ENCODE peak calls at places on chromosomes 5 and 9, in seven cellular contexts. N is colonic mucosa; U is K562; D is stomach; Q is CD8-positive, alpha-beta T cell; L is DND-41; Z is WERI-Rb-1. G is an unnamed sample.

GRCh38 chr9:99929652-99930051 is 23.2 kb downstream of the STX17 start:
- DNase-seq in N (no peak), U (no peak), D (no peak), Q (no peak), L (no peak), Z (no peak), G (no peak)

GRCh38 chr5:15387931-15388330 is 112.0 kb upstream of the FBXL7 start:
- DNase-seq in N (no peak), U (no peak), D (no peak), Q (no peak), L (no peak), Z (no peak), G (no peak)

GRCh38 chr5:72245517-72246238 is 74.4 kb downstream of the MRPS27 start:
- DNase-seq in N (no peak), U (no peak), D (no peak), Q (no peak), L (no peak), Z (peak; percentile 72), G (no peak)

GRCh38 chr5:28286566-28286965 is 1248.2 kb upstream of the CDH9 start:
- DNase-seq in N (no peak), U (no peak), D (no peak), Q (no peak), L (no peak), Z (no peak), G (no peak)

GRCh38 chr5:95113489-95113888 is 171.4 kb downstream of the MCTP1 start:
- DNase-seq in N (no peak), U (no peak), D (no peak), Q (no peak), L (no peak), Z (no peak), G (no peak)

GRCh38 chr5:44189255-44189654 is 200.0 kb downstream of the FGF10 start:
- DNase-seq in N (no peak), U (no peak), D (no peak), Q (no peak), L (no peak), Z (no peak), G (no peak)

GRCh38 chr9:125547383-125547782 is 159.6 kb downstream of the MAPKAP1 start:
- DNase-seq in N (no peak), U (no peak), D (no peak), Q (no peak), L (no peak), Z (no peak), G (no peak)

GRCh38 chr9:91833096-91833877 is 116.7 kb downstream of the ROR2 start:
- DNase-seq in N (no peak), U (no peak), D (no peak), Q (no peak), L (no peak), Z (no peak), G (no peak)

GRCh38 chr5:127697894-127698600 is 5.1 kb upstream of the CCDC192 start:
- DNase-seq in N (no peak), U (no peak), D (peak; percentile 54), Q (no peak), L (no peak), Z (no peak), G (no peak)

GRCh38 chr9:70587143-70587710 is 172.8 kb upstream of the KLF9 start:
- DNase-seq in N (no peak), U (no peak), D (no peak), Q (no peak), L (no peak), Z (no peak), G (no peak)

GRCh38 chr9:101957705-101958104 is 219.3 kb upstream of the GRIN3A start:
- DNase-seq in N (no peak), U (no peak), D (no peak), Q (no peak), L (no peak), Z (no peak), G (no peak)

GRCh38 chr9:78032599-78033457 is 1.2 kb upstream of the GNAQ start:
- DNase-seq in N (peak; percentile 53), U (no peak), D (no peak), Q (no peak), L (no peak), Z (no peak), G (peak; percentile 51)

GRCh38 chr5:172133359-172134029 is 54.5 kb downstream of the STK10 start:
- DNase-seq in N (no peak), U (no peak), D (no peak), Q (peak; percentile 32), L (no peak), Z (no peak), G (no peak)

GRCh38 chr5:34914671-34915138 is 599 bp downstream of the RAD1 start:
- DNase-seq in N (peak; percentile 53), U (peak; percentile 55), D (peak; percentile 36), Q (no peak), L (peak; percentile 22), Z (no peak), G (no peak)

GRCh38 chr5:169745441-169746146 is 108.5 kb downstream of the DOCK2 start:
- DNase-seq in N (no peak), U (peak; percentile 49), D (no peak), Q (no peak), L (no peak), Z (no peak), G (no peak)

GRCh38 chr9:99828417-99829176 is 6.9 kb downstream of the NR4A3 start:
- DNase-seq in N (no peak), U (no peak), D (no peak), Q (no peak), L (no peak), Z (no peak), G (no peak)

GRCh38 chr5:144598451-144599068 is 427.9 kb downstream of the KCTD16 start:
- DNase-seq in N (no peak), U (no peak), D (peak; percentile 44), Q (no peak), L (no peak), Z (no peak), G (no peak)

DNA sequence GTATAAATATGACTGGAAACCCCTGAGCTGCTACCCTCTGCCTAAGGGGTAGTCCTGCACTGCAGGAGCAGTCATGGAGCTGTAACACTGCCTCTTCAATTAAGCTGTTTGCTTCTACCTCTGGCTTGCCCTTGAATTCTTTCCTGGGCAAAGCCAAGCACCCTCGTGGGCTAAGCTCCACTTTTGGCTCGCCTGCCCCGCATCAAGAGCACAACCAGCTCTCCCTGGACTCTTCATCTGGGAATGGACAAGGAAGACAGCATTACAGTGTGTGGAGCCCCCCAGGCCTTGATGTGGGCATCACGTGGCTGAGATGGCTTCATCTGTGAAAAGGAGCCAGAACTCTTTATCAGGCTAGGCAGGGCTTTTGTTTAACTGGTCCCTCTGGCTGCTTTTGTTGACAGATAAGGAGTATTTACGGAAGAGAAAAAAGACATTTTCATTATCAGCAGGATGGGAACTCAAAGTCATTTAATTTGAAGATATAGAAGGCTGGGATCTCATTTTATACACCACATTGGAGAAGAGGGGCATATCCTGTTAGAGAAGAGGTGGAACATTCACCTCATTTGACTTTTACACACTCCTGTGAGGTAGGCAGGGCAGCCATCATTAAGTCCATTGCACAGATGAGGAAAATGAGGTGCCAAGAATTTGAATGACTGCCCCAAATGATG is 137.8 kb downstream of the SEMA6A start:
- DNase-seq in N (no peak), U (peak; percentile 15), D (no peak), Q (no peak), L (no peak), Z (no peak), G (no peak)
- H3K27me3 ChIP-seq in N (no peaks in the 10 kb centered on the region), U (no peaks in the 10 kb centered on the region), D (no peaks in the 10 kb centered on the region), Q (no peaks in the 10 kb centered on the region), L (no peaks in the 10 kb centered on the region), Z (no peaks in the 10 kb centered on the region), G (no peaks in the 10 kb centered on the region)

DNA sequence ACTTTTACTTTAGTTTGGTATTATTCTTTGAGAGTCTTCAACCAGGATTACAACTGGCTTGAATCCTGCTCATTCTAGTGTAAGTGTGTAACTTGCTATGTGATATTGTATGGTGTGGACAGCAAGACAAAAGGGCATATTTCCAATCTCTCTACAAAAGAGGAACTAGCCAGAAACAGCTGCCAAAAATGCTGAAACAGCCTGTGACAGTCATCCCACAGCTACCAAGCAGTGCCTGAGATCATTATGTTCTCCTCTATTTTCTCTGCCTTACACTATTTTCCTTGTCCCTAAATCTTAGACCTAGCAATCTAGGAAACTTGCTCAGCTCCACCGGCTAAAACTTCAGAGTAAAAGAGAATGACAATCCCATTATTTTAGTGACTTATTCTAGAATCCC is 42.8 kb downstream of the WDR41 start:
- DNase-seq in N (no peak), U (peak; percentile 12), D (no peak), Q (no peak), L (no peak), Z (no peak), G (no peak)
- H3K9me3 ChIP-seq in N (no peaks in the 10 kb centered on the region), U (no peaks in the 10 kb centered on the region), D (no peaks in the 10 kb centered on the region), Q (no peaks in the 10 kb centered on the region), L (no peaks in the 10 kb centered on the region), Z (no peaks in the 10 kb centered on the region), G (no peaks in the 10 kb centered on the region)

DNA sequence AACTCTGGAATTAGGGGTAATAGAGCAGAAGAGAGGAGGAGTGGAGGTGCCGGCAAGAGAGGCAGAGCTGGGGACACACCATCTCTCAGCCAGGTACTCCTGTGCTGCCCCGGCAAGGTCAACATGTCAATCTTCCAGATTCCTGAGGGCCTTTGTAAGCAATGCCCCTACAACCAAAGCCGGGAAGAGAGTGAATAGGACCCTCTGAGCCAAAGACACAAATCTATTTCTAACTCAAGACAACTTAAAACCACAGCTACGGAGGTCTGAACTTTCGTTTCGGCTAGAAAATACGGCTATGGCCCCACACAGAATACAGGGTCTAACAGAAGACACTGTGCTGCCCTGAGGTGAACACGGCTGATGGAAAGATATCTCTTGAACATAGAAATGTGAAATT is 66.6 kb downstream of the SERINC5 start:
- DNase-seq in N (no peak), U (no peak), D (no peak), Q (no peak), L (peak; percentile 33), Z (no peak), G (no peak)
- H3K27ac ChIP-seq in N (no peak overlapping the region), U (no peak overlapping the region), D (peak overlapping the region; percentile 25), Q (peak overlapping the region; percentile 51), L (peak overlapping the region; percentile 86), Z (no peak overlapping the region), G (peak overlapping the region; percentile 10)

GRCh38 chr9:133536080-133536479 is 1.6 kb downstream of the ADAMTSL2 start:
- DNase-seq in N (no peak), U (no peak), D (no peak), Q (no peak), L (no peak), Z (no peak), G (no peak)

GRCh38 chr9:133534346-133535284 is at the start of gene ADAMTSL2:
- DNase-seq in N (peak; percentile 45), U (no peak), D (peak; percentile 73), Q (peak; percentile 33), L (peak; percentile 69), Z (no peak), G (no peak)

GRCh38 chr9:133535285-133535877 is 877 bp downstream of the ADAMTSL2 start:
- DNase-seq in N (no peak), U (no peak), D (no peak), Q (no peak), L (no peak), Z (no peak), G (no peak)

GRCh38 chr9:133532937-133533668 is 1.4 kb upstream of the ADAMTSL2 start:
- DNase-seq in N (peak; percentile 84), U (peak; percentile 79), D (peak; percentile 79), Q (peak; percentile 59), L (peak; percentile 68), Z (peak; percentile 96), G (peak; percentile 59)

DNA sequence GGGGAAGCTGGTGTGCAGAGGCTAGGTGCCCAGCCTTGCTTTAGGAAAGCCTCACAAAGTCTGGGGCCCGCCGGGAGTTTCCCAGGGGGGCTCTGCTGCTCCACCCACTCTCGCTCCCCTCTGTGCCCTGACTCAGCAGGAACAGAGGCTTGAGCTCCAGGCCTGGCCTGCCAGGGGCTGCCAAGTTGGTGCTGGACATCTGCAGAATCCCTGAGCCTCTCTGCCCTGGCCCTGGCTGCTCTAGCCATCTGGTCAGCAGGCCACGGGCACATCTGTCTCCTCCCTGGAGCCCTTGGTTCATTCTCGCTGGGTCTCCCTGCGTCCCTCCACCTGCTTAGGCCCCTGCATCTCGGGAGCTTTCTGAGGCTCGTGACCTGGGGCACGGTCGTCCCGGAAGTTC is 626 bp upstream of the ADAMTSL2 start:
- DNase-seq in N (no peak), U (no peak), D (no peak), Q (no peak), L (no peak), Z (no peak), G (no peak)
- H3K27me3 ChIP-seq in N (peaks cover 19% of the 10 kb centered on the region), U (peaks cover 42% of the 10 kb centered on the region), D (peaks cover 26% of the 10 kb centered on the region), Q (no peaks in the 10 kb centered on the region), L (peaks cover 34% of the 10 kb centered on the region), Z (no peaks in the 10 kb centered on the region), G (no peaks in the 10 kb centered on the region)

G was measured in CD8-positive, alpha-beta memory T cell.